ENCODE peak calls at places on chromosomes 1 and 21, in six cellular contexts. One of them, this sample, is unnamed.

GRCh38 chr1:41215623-41216022 is 26.5 kb downstream of the SCMH1 start:
- DNase-seq in uterus: no peak
- DNase-seq in HT-29: no peak
- DNase-seq in omental fat pad: no peak
- DNase-seq in nephron progenitor cell: no peak
- DNase-seq in activated CD8-positive, alpha-beta memory T cell treated with anti-CD3 and anti-CD28 coated beads, Interleukin-2, amount 10 ng/mL, durations not matched to agents 7 days and 5 days: no peak
- DNase-seq in this sample: no peak

GRCh38 chr1:1024421-1025415 is 4.8 kb downstream of the AGRN start:
- DNase-seq in nephron progenitor cell: peak; percentile 48
- DNase-seq in activated CD8-positive, alpha-beta memory T cell treated with anti-CD3 and anti-CD28 coated beads, Interleukin-2, amount 10 ng/mL, durations not matched to agents 7 days and 5 days: no peak
- DNase-seq in HT-29: peak; percentile 93
- DNase-seq in uterus: no peak
- DNase-seq in omental fat pad: no peak
- DNase-seq in this sample: no peak

GRCh38 chr21:24941316-24942185 is 665.7 kb downstream of the MRPL39 start:
- DNase-seq in HT-29: no peak
- DNase-seq in nephron progenitor cell: no peak
- DNase-seq in uterus: no peak
- DNase-seq in omental fat pad: no peak
- DNase-seq in activated CD8-positive, alpha-beta memory T cell treated with anti-CD3 and anti-CD28 coated beads, Interleukin-2, amount 10 ng/mL, durations not matched to agents 7 days and 5 days: no peak
- DNase-seq in this sample: no peak

GRCh38 chr1:30523055-30524020 is 200.0 kb downstream of the MATN1 start:
- DNase-seq in HT-29: no peak
- DNase-seq in nephron progenitor cell: no peak
- DNase-seq in activated CD8-positive, alpha-beta memory T cell treated with anti-CD3 and anti-CD28 coated beads, Interleukin-2, amount 10 ng/mL, durations not matched to agents 7 days and 5 days: peak; percentile 11
- DNase-seq in uterus: peak; percentile 11
- DNase-seq in omental fat pad: no peak
- DNase-seq in this sample: peak; percentile 53

GRCh38 chr1:159957824-159958268 is 3.8 kb upstream of the SLAMF9 start:
- DNase-seq in activated CD8-positive, alpha-beta memory T cell treated with anti-CD3 and anti-CD28 coated beads, Interleukin-2, amount 10 ng/mL, durations not matched to agents 7 days and 5 days: no peak
- DNase-seq in omental fat pad: no peak
- DNase-seq in nephron progenitor cell: no peak
- DNase-seq in HT-29: no peak
- DNase-seq in uterus: no peak
- DNase-seq in this sample: peak; percentile 44

GRCh38 chr1:212453156-212453857 is 20.6 kb downstream of the NENF start:
- DNase-seq in uterus: no peak
- DNase-seq in omental fat pad: no peak
- DNase-seq in HT-29: no peak
- DNase-seq in activated CD8-positive, alpha-beta memory T cell treated with anti-CD3 and anti-CD28 coated beads, Interleukin-2, amount 10 ng/mL, durations not matched to agents 7 days and 5 days: no peak
- DNase-seq in nephron progenitor cell: no peak
- DNase-seq in this sample: no peak

GRCh38 chr21:43944757-43945156 is 67.4 kb upstream of the TRAPPC10 start:
- DNase-seq in omental fat pad: no peak
- DNase-seq in nephron progenitor cell: no peak
- DNase-seq in activated CD8-positive, alpha-beta memory T cell treated with anti-CD3 and anti-CD28 coated beads, Interleukin-2, amount 10 ng/mL, durations not matched to agents 7 days and 5 days: no peak
- DNase-seq in HT-29: no peak
- DNase-seq in uterus: no peak
- DNase-seq in this sample: no peak

GRCh38 chr1:1781526-1781903 is 3.2 kb upstream of the NADK start:
- DNase-seq in uterus: no peak
- DNase-seq in nephron progenitor cell: no peak
- DNase-seq in omental fat pad: no peak
- DNase-seq in activated CD8-positive, alpha-beta memory T cell treated with anti-CD3 and anti-CD28 coated beads, Interleukin-2, amount 10 ng/mL, durations not matched to agents 7 days and 5 days: no peak
- DNase-seq in HT-29: peak; percentile 20
- DNase-seq in this sample: no peak

GRCh38 chr1:160428053-160428452 is 27.7 kb downstream of the VANGL2 start:
- DNase-seq in omental fat pad: no peak
- DNase-seq in HT-29: no peak
- DNase-seq in activated CD8-positive, alpha-beta memory T cell treated with anti-CD3 and anti-CD28 coated beads, Interleukin-2, amount 10 ng/mL, durations not matched to agents 7 days and 5 days: peak; percentile 8
- DNase-seq in nephron progenitor cell: no peak
- DNase-seq in uterus: no peak
- DNase-seq in this sample: no peak

GRCh38 chr1:12587981-12588620 is 29.9 kb downstream of the DHRS3 start:
- DNase-seq in HT-29: peak; percentile 83
- DNase-seq in uterus: no peak
- DNase-seq in activated CD8-positive, alpha-beta memory T cell treated with anti-CD3 and anti-CD28 coated beads, Interleukin-2, amount 10 ng/mL, durations not matched to agents 7 days and 5 days: no peak
- DNase-seq in nephron progenitor cell: no peak
- DNase-seq in omental fat pad: no peak
- DNase-seq in this sample: no peak

GRCh38 chr1:26772687-26773086 is 15.1 kb upstream of the PIGV start:
- DNase-seq in HT-29: no peak
- DNase-seq in nephron progenitor cell: no peak
- DNase-seq in omental fat pad: no peak
- DNase-seq in activated CD8-positive, alpha-beta memory T cell treated with anti-CD3 and anti-CD28 coated beads, Interleukin-2, amount 10 ng/mL, durations not matched to agents 7 days and 5 days: no peak
- DNase-seq in uterus: no peak
- DNase-seq in this sample: no peak

This sample was measured in ascending aorta.